ENCODE peak calls at places on chromosomes 13 and 19, in five cellular contexts. O is EH, Q is AML-193, G is amniotic epithelial cell, S is mesothelial cell of epicardium. J is an unnamed sample.

GRCh38 chr19:17873661-17874422 is 2.1 kb downstream of the SLC5A5 start:
- DNase-seq in O (peak; percentile 43), Q (no peak), G (no peak), S (no peak), J (no peak)

GRCh38 chr13:72565893-72566292 is 161.5 kb downstream of the MZT1 start:
- DNase-seq in O (peak; percentile 39), Q (peak; percentile 44), G (peak; percentile 21), S (no peak), J (no peak)

GRCh38 chr13:99198630-99199029 is 2.0 kb upstream of the UBAC2 start:
- DNase-seq in O (no peak), Q (no peak), G (no peak), S (no peak), J (no peak)

GRCh38 chr19:29524912-29525870 is 603 bp upstream of the VSTM2B start:
- DNase-seq in O (no peak), Q (no peak), G (no peak), S (no peak), J (no peak)

GRCh38 chr19:53102701-53103140 is 501 bp downstream of the ZNF160 start:
- DNase-seq in O (peak; percentile 58), Q (peak; percentile 9), G (peak; percentile 13), S (no peak), J (peak; percentile 5)

GRCh38 chr19:32708457-32708856 is 11.1 kb upstream of the TDRD12 start:
- DNase-seq in O (no peak), Q (no peak), G (no peak), S (no peak), J (no peak)

GRCh38 chr13:27962128-27962841 is 6.8 kb downstream of the CDX2 start:
- DNase-seq in O (no peak), Q (no peak), G (no peak), S (no peak), J (no peak)

GRCh38 chr19:46722421-46723022 is 5.6 kb upstream of the PRKD2 start:
- DNase-seq in O (no peak), Q (no peak), G (no peak), S (no peak), J (no peak)

GRCh38 chr19:13089139-13089856 is 13.4 kb downstream of the LYL1 start:
- DNase-seq in O (no peak), Q (no peak), G (no peak), S (no peak), J (no peak)

GRCh38 chr13:92613921-92614320 is 612.7 kb upstream of the GPC6 start:
- DNase-seq in O (no peak), Q (no peak), G (no peak), S (no peak), J (no peak)

GRCh38 chr19:805600-806550 is 8.6 kb downstream of the PTBP1 start:
- DNase-seq in O (no peak), Q (no peak), G (no peak), S (no peak), J (no peak)

GRCh38 chr13:93224545-93224944 is 2.1 kb upstream of the GPC6 start:
- DNase-seq in O (peak; percentile 90), Q (no peak), G (peak; percentile 73), S (no peak), J (no peak)

GRCh38 chr19:17997969-17998826 is 9.8 kb upstream of the ARRDC2 start:
- DNase-seq in O (no peak), Q (no peak), G (peak; percentile 25), S (no peak), J (no peak)

GRCh38 chr19:34639491-34640085 is 37.4 kb downstream of the SCGB2B2 start:
- DNase-seq in O (peak; percentile 74), Q (peak; percentile 78), G (peak; percentile 50), S (no peak), J (peak; percentile 35)

GRCh38 chr19:11195169-11195568 is 2.2 kb downstream of the KANK2 start:
- DNase-seq in O (peak; percentile 63), Q (no peak), G (no peak), S (no peak), J (no peak)

GRCh38 chr13:27792393-27793218 is at the start of gene GSX1:
- DNase-seq in O (peak; percentile 69), Q (no peak), G (peak; percentile 73), S (peak; percentile 68), J (peak; percentile 10)

GRCh38 chr13:29926077-29926476 is 75.7 kb upstream of the UBL3 start:
- DNase-seq in O (no peak), Q (no peak), G (peak; percentile 13), S (no peak), J (no peak)

GRCh38 chr19:17576758-17577532 is 21.5 kb downstream of the COLGALT1 start:
- DNase-seq in O (peak; percentile 17), Q (no peak), G (peak; percentile 74), S (no peak), J (peak; percentile 15)

GRCh38 chr19:16856091-16856490 is 26.9 kb downstream of the SIN3B start:
- DNase-seq in O (no peak), Q (no peak), G (no peak), S (no peak), J (no peak)

GRCh38 chr13:33908111-33908510 is 90.2 kb downstream of the RFC3 start:
- DNase-seq in O (no peak), Q (no peak), G (no peak), S (no peak), J (no peak)

GRCh38 chr19:16118489-16119033 is 6.9 kb downstream of the RAB8A start:
- DNase-seq in O (no peak), Q (peak; percentile 67), G (no peak), S (no peak), J (peak; percentile 83)

GRCh38 chr13:26184791-26185250 is 37.3 kb downstream of the RNF6 start:
- DNase-seq in O (peak; percentile 73), Q (peak; percentile 78), G (peak; percentile 70), S (no peak), J (peak; percentile 61)

GRCh38 chr19:7535993-7536685 is 622 bp downstream of the PNPLA6 start:
- DNase-seq in O (no peak), Q (no peak), G (no peak), S (no peak), J (no peak)

GRCh38 chr19:1006711-1007398 is 6.6 kb downstream of the GRIN3B start:
- DNase-seq in O (no peak), Q (no peak), G (no peak), S (no peak), J (no peak)

GRCh38 chr19:3601021-3601420 is 5.7 kb downstream of the TBXA2R start:
- DNase-seq in O (no peak), Q (no peak), G (no peak), S (no peak), J (no peak)

GRCh38 chr13:25912961-25913360 is 138.9 kb downstream of the SHISA2 start:
- DNase-seq in O (no peak), Q (no peak), G (no peak), S (no peak), J (no peak)

GRCh38 chr19:8135946-8136618 is 13.3 kb downstream of the FBN3 start:
- DNase-seq in O (no peak), Q (no peak), G (no peak), S (no peak), J (no peak)

GRCh38 chr19:52007436-52007804 is 591 bp downstream of the ZNF615 start:
- DNase-seq in O (peak; percentile 6), Q (no peak), G (no peak), S (no peak), J (no peak)

J was measured in GDM1.